ENCODE peak calls at places on chromosomes 13 and 19, in eight cellular contexts. V is IMR-90, C is esophagus squamous epithelium, S is heart left ventricle, J is tibial nerve, U is HepG2, H is spleen, Z is endothelial cell of umbilical vein. B is an unnamed sample. For H3K36me3, the result is how much of the 10 kb centered on the place peaks cover.

GRCh38 chr19:12314553-12314952 is 18.9 kb downstream of the ZNF563 start:
- DNase-seq in V (no peak), C (no peak), S (no peak), J (no peak), U (peak), H (no peak), Z (no peak), B (no peak)

GRCh38 chr13:50636007-50636704 is 207.3 kb downstream of the DLEU7 start:
- DNase-seq in V (no peak), C (no peak), S (no peak), J (no peak), U (no peak), H (no peak), Z (no peak), B (no peak)

GRCh38 chr13:34358811-34359513 is 541.0 kb downstream of the RFC3 start:
- DNase-seq in V (peak), C (no peak), S (no peak), J (no peak), U (no peak), H (no peak), Z (no peak), B (no peak)

GRCh38 chr19:9735986-9736385 is 32.6 kb downstream of the ZNF846 start:
- DNase-seq in V (no peak), C (no peak), S (no peak), J (no peak), U (no peak), H (no peak), Z (no peak), B (no peak)

GRCh38 chr19:34241513-34242337 is 12.6 kb upstream of the GARRE1 start:
- DNase-seq in V (no peak), C (no peak), S (no peak), J (no peak), U (peak), H (no peak), Z (no peak), B (peak)

GRCh38 chr13:96068729-96069128 is 15.5 kb upstream of the UGGT2 start:
- DNase-seq in V (no peak), C (no peak), S (no peak), J (no peak), U (no peak), H (no peak), Z (no peak), B (no peak)

GRCh38 chr13:75870397-75870801 is 234.3 kb downstream of the LMO7 start:
- DNase-seq in V (peak), C (no peak), S (no peak), J (no peak), U (no peak), H (no peak), Z (peak), B (no peak)

GRCh38 chr19:9871626-9872338 is 36.7 kb downstream of the PIN1 start:
- DNase-seq in V (no peak), C (no peak), S (no peak), J (no peak), U (peak), H (no peak), Z (no peak), B (no peak)

GRCh38 chr19:4472174-4472974 is at the start of gene HDGFL2:
- DNase-seq in V (no peak), C (no peak), S (no peak), J (no peak), U (no peak), H (peak), Z (no peak), B (no peak)

GRCh38 chr19:12834976-12835757 is 788 bp upstream of the RTBDN start:
- DNase-seq in V (no peak), C (no peak), S (no peak), J (no peak), U (no peak), H (no peak), Z (no peak), B (no peak)

GRCh38 chr19:10352764-10353671 is 13.6 kb upstream of the ICAM3 start:
- DNase-seq in V (no peak), C (no peak), S (peak), J (peak), U (no peak), H (no peak), Z (no peak), B (peak)

GRCh38 chr19:5191091-5191490 is 149.5 kb downstream of the PTPRS start:
- DNase-seq in V (no peak), C (no peak), S (no peak), J (no peak), U (no peak), H (no peak), Z (no peak), B (no peak)

GRCh38 chr13:35225159-35225558 is 251.3 kb downstream of the MAB21L1 start:
- DNase-seq in V (no peak), C (no peak), S (no peak), J (no peak), U (no peak), H (no peak), Z (no peak), B (no peak)

GRCh38 chr13:35855531-35856019 is 275.6 kb downstream of the DCLK1 start:
- DNase-seq in V (no peak), C (no peak), S (no peak), J (no peak), U (no peak), H (no peak), Z (no peak), B (no peak)

GRCh38 chr13:112250788-112251445 is 125.2 kb upstream of the SPACA7 start:
- DNase-seq in V (no peak), C (no peak), S (no peak), J (no peak), U (no peak), H (peak), Z (no peak), B (no peak)

GRCh38 chr19:3431760-3432397 is 48.4 kb downstream of the SMIM24 start:
- DNase-seq in V (no peak), C (no peak), S (no peak), J (no peak), U (no peak), H (no peak), Z (no peak), B (no peak)

GRCh38 chr19:40466219-40467006 is at the start of gene SPTBN4:
- DNase-seq in V (no peak), C (no peak), S (peak), J (peak), U (no peak), H (peak), Z (no peak), B (peak)

GRCh38 chr19:14080887-14081796 is 4.4 kb downstream of the C19orf67 start:
- DNase-seq in V (peak), C (peak), S (peak), J (peak), U (peak), H (peak), Z (peak), B (peak)
- TF ChIP-seq POLR2A in V (peak), C (peak), S (peak), J (peak), U (peak), H (peak), Z (peak), B (peak)

GRCh38 chr19:56663931-56664500 is 7.5 kb downstream of the ZNF835 start:
- DNase-seq in V (no peak), C (no peak), S (no peak), J (no peak), U (no peak), H (no peak), Z (no peak), B (no peak)

GRCh38 chr19:56661248-56661647 is 10.3 kb downstream of the ZNF835 start:
- DNase-seq in V (no peak), C (no peak), S (no peak), J (no peak), U (no peak), H (no peak), Z (no peak), B (no peak)

GRCh38 chr19:56664511-56664910 is 7.0 kb downstream of the ZNF835 start:
- DNase-seq in V (no peak), C (no peak), S (no peak), J (no peak), U (no peak), H (no peak), Z (no peak), B (no peak)

DNA sequence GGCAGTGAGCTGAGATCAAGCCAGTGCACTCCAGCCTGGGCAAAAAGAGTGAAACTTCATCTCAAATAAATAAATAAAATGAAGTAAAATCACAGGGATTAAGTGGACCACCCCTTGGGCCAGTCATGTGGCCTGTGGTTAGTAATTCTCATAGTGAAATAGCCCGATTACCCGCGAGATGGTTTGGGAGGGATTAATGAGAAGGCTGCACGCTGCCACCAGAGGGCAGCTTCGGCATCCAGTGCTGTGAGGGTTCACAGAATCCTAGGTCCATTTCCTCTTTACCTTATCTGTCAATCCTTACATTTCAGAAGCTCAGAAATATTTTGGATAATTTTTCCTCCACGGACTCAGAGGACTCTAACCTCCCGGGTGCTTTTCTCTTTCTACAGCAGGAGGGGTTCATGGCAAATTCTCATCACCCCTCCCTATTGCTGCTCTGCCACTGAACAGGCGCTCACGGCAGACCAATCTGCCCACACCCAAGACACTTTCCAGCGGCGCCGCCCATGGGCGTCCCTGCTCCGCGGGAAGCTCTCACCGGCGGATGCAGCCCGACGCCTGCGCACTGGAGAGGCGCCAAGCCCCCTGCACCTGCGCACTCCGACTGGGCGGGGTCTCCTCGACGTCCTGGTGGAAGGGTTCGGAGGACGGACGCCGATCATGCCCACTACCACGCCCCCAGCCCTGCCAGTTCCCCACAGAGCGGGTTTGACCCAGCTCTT is 11.0 kb downstream of the ZNF835 start:
- DNase-seq in V (no peak), C (no peak), S (peak), J (no peak), U (no peak), H (no peak), Z (no peak), B (no peak)
- TF ChIP-seq CTCF in V (no peak), C (no peak), S (peak), J (no peak), U (peak), H (peak), Z (no peak), B (no peak)

DNA sequence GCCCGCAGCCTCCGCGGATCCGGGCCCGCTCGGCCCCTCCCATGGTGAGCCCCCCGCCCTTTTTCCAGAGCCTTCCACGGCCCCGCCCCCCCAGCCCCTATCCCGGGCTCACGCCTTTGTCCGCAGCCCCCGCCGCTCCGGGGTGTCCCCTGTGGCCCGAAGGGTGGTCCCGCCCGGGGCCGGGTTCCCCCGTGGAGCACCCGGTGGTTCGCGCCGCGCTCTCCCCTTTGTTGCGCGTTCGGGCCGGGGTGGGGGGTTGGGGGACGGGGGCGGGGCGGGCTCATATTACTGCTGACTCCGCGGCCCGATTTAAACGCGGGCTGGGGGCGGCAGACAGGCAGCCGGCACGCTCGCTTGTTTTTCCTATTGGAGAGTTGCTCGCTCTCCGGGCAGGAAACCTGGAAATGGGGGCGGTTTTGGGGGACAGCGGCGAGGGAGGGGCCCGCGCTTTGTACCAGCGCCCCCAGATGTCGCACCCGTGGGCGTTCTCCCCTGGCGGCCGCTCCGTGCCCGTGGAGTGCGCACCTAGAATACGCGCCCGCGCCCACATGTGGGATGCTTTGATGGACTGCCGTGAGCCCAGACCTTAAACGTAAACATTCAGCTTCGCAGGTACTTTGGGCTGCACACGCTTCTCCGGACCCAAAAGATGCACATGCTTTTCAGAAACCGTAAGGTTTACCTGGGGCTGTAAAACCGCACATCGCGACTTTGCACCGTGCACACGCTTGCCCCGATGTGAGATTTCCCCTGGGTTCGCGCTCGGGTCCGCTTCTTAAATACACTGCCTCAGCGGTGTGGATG is 699 bp downstream of the PTOV1 start:
- DNase-seq in V (no peak), C (no peak), S (no peak), J (no peak), U (no peak), H (peak), Z (peak), B (no peak)
- H3K36me3 ChIP-seq in V (under half), C (under half), S (under half), J (under half), U (under half), H (under half), Z (under half), B (under half)

DNA sequence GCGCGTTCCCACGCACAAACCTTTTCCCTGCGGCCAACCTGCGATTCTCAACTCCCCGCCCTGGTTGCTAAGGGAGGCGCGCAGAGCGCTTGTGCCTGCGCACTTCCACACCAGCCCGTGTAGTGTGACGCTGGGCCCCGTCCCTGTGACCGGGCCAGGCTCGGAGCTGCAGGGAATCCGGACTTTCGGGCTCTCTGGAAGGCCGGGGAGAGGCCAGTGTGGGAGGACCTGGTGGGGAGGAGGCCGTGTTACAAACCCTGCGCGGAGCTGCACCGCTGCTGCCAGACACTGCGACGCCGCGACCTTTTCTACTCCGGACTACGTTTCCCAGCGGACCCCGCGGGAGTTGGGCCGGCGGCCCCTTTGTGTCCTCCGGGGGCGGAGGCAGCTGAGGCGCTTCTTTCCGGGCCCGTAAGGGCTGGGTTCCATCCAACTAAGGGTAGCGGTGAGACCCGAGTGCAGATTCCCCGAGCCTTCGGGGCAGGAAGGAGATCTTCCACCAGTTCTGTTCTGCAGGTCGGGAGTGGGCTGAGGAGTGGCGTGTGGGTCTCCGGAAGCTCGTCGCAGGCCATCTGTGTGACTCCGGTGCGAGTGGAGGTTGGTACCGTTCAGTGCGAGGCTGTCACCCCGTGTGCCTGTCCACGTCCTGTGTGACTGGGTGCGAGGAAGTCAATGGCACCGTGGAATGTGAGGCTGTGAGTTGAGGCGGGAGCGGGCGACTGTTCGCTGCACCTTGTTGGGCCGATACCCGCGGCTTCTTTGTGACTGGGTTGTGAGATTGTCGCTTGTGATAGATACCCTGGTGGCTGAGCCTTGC is at the start of gene ZNF570:
- DNase-seq in V (peak), C (peak), S (peak), J (peak), U (peak), H (peak), Z (peak), B (peak)
- TF ChIP-seq POLR2A in V (peak), C (no peak), S (peak), J (peak), U (peak), H (peak), Z (peak), B (peak)

DNA sequence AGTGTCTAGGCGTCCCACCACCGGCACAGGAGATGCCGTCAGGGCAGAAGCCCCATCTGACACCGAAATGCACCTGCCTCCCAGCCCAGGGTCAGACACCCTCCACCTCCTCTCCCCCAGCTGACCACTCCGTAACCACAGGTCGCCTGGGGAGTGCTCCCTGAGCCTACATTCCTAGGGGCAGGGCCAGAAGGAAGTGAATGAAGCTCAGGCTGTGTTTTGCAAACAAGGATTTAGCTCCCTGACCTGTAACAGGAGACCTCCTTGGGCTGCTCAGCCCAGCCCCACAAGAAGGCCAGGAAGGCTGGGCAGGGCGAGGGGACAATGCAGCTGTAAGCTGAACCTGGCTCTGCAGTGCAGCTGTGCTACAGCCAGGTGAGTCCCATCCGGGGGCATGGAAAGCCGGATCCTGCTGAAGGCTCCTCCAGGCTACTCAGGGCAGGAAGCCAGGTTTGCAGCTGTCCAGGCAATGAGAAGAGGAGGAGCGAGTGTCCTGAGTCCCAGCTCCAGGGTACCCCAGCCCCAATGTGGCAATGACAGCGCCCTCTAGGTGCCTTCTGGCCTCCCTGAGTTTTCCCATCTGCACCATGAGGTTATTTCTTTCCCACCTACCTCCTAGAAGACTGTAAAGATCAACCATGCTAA is 42.1 kb downstream of the RHPN2 start:
- DNase-seq in V (no peak), C (no peak), S (no peak), J (no peak), U (no peak), H (no peak), Z (no peak), B (no peak)
- TF ChIP-seq CTCF in V (no peak), C (no peak), S (no peak), J (no peak), U (peak), H (no peak), Z (no peak), B (no peak)

GRCh38 chr19:13929340-13929739 is 8.9 kb downstream of the PODNL1 start:
- DNase-seq in V (no peak), C (no peak), S (no peak), J (no peak), U (no peak), H (no peak), Z (no peak), B (no peak)

GRCh38 chr19:13929956-13930355 is 8.3 kb downstream of the PODNL1 start:
- DNase-seq in V (no peak), C (no peak), S (no peak), J (no peak), U (no peak), H (no peak), Z (no peak), B (no peak)

GRCh38 chr19:13923194-13923987 is 14.8 kb downstream of the PODNL1 start:
- DNase-seq in V (no peak), C (no peak), S (no peak), J (no peak), U (no peak), H (no peak), Z (no peak), B (no peak)

GRCh38 chr19:13925990-13926389 is 12.2 kb downstream of the PODNL1 start:
- DNase-seq in V (no peak), C (no peak), S (no peak), J (no peak), U (no peak), H (no peak), Z (no peak), B (no peak)

DNA sequence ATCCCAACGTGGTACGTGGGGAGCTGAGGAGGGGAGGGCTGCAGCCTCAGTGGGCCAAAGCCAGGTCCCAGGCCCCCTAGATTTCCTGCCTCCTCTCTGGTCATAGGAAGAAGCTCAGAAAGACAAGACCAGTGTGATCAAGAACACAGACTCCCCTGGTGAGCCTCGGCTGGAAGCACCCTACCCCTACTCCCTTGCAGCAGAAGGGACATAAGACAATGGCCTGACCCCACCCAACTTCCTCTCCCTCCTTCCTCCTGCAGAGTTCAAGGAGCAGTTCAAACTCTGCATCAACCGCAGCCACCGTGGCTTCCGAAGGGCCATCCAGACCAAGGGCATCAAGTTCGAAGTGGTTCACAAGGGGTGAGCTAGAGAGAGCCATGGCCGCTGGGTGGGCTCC is 11.5 kb downstream of the PODNL1 start:
- DNase-seq in V (no peak), C (no peak), S (no peak), J (no peak), U (no peak), H (no peak), Z (no peak), B (no peak)
- H3K36me3 ChIP-seq in V (half or more), C (under half), S (half or more), J (under half), U (under half), H (half or more), Z (under half), B (under half)

DNA sequence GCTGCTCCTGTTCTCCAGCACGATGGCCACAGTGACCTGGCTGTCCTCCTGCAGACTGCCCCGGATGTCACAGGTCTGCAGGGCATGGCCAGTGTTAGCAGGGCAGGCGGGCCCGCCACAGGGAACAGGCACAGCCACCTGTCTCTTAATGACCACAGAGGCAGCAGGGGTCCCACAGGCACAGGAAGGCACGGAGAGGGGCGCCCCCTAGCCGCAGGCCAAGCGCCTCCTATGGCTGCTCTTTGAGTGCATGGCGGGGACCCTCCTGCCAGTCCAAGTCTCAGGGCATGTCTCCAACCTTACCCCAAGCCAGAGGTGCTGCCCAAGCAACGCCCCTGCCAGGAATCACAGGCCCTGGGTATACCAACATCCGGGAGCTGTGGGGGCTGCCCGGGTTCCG is 14.1 kb downstream of the IZUMO4 start:
- DNase-seq in V (no peak), C (no peak), S (no peak), J (no peak), U (no peak), H (no peak), Z (no peak), B (no peak)
- TF ChIP-seq POLR2A in V (no peak), C (no peak), S (no peak), J (no peak), U (no peak), H (no peak), Z (no peak), B (no peak)